ENCODE peak calls at places on chromosomes 16 and 17, in eight cellular contexts. Q is RWPE2, F is GM23248, I is Panc1, R is A549, N is cardiac muscle cell, T is fibroblast of lung, D is NT2/D1. Y is an unnamed sample.

GRCh38 chr16:30110661-30111060 is 2.7 kb downstream of the GDPD3 start:
- DNase-seq in Q (no peak), F (no peak), I (no peak), R (no peak), N (no peak), T (peak; percentile 26), D (peak; percentile 44), Y (no peak)

GRCh38 chr17:57071991-57072944 is 12.8 kb upstream of the AKAP1 start:
- DNase-seq in Q (no peak), F (no peak), I (no peak), R (no peak), N (no peak), T (no peak), D (no peak), Y (no peak)

GRCh38 chr17:67484261-67484660 is 107.2 kb downstream of the PITPNC1 start:
- DNase-seq in Q (no peak), F (no peak), I (no peak), R (no peak), N (no peak), T (no peak), D (no peak), Y (no peak)

GRCh38 chr17:52470553-52470952 is 312.0 kb upstream of the CA10 start:
- DNase-seq in Q (no peak), F (no peak), I (no peak), R (no peak), N (no peak), T (no peak), D (no peak), Y (no peak)

GRCh38 chr17:75634376-75634740 is 1.1 kb downstream of the SMIM5 start:
- DNase-seq in Q (no peak), F (no peak), I (no peak), R (no peak), N (no peak), T (no peak), D (no peak), Y (no peak)

GRCh38 chr17:5912927-5913565 is 157.1 kb upstream of the WSCD1 start:
- DNase-seq in Q (no peak), F (no peak), I (no peak), R (no peak), N (no peak), T (no peak), D (no peak), Y (no peak)

GRCh38 chr16:65833171-65833871 is 533.2 kb upstream of the CDH5 start:
- DNase-seq in Q (no peak), F (peak; percentile 90), I (no peak), R (no peak), N (no peak), T (peak; percentile 64), D (no peak), Y (peak; percentile 79)

GRCh38 chr17:21278304-21279197 is 6.0 kb upstream of the MAP2K3 start:
- DNase-seq in Q (no peak), F (peak; percentile 68), I (no peak), R (no peak), N (no peak), T (no peak), D (no peak), Y (no peak)

GRCh38 chr16:1398826-1399581 is 15.5 kb downstream of the UNKL start:
- DNase-seq in Q (peak; percentile 63), F (no peak), I (no peak), R (no peak), N (no peak), T (no peak), D (no peak), Y (no peak)

GRCh38 chr16:19179890-19180490 is 11.9 kb downstream of the SYT17 start:
- DNase-seq in Q (no peak), F (peak; percentile 67), I (peak; percentile 39), R (peak; percentile 76), N (peak; percentile 54), T (peak; percentile 44), D (peak; percentile 48), Y (no peak)

GRCh38 chr17:68182016-68182315 is 65.9 kb upstream of the AMZ2 start:
- DNase-seq in Q (no peak), F (no peak), I (no peak), R (no peak), N (no peak), T (no peak), D (no peak), Y (no peak)

GRCh38 chr16:57245472-57246113 is 534 bp downstream of the ARL2BP start:
- DNase-seq in Q (peak; percentile 72), F (peak; percentile 55), I (no peak), R (peak; percentile 49), N (peak; percentile 28), T (peak; percentile 8), D (no peak), Y (no peak)

GRCh38 chr16:282944-283744 is at the start of gene PDIA2:
- DNase-seq in Q (no peak), F (no peak), I (no peak), R (no peak), N (no peak), T (no peak), D (no peak), Y (no peak)

GRCh38 chr16:55329791-55330190 is 5.8 kb downstream of the IRX6 start:
- DNase-seq in Q (no peak), F (no peak), I (no peak), R (no peak), N (no peak), T (no peak), D (no peak), Y (no peak)

GRCh38 chr16:48487287-48487686 is 102.1 kb upstream of the SIAH1 start:
- DNase-seq in Q (no peak), F (peak; percentile 25), I (no peak), R (no peak), N (no peak), T (no peak), D (no peak), Y (no peak)

GRCh38 chr16:52238710-52239109 is 308.2 kb downstream of the TOX3 start:
- DNase-seq in Q (no peak), F (no peak), I (no peak), R (no peak), N (no peak), T (no peak), D (no peak), Y (no peak)

GRCh38 chr17:32722733-32723132 is 154.2 kb downstream of the MYO1D start:
- DNase-seq in Q (no peak), F (no peak), I (no peak), R (no peak), N (no peak), T (no peak), D (no peak), Y (no peak)

GRCh38 chr16:30472328-30472942 is at the start of gene ITGAL:
- DNase-seq in Q (no peak), F (no peak), I (no peak), R (no peak), N (no peak), T (no peak), D (no peak), Y (no peak)

GRCh38 chr17:37239690-37240344 is 136.0 kb upstream of the C17orf78 start:
- DNase-seq in Q (no peak), F (peak; percentile 52), I (no peak), R (peak; percentile 38), N (no peak), T (peak; percentile 57), D (no peak), Y (peak; percentile 29)

GRCh38 chr17:8941520-8941919 is 24.0 kb downstream of the PIK3R5 start:
- DNase-seq in Q (no peak), F (no peak), I (no peak), R (no peak), N (no peak), T (no peak), D (no peak), Y (no peak)

GRCh38 chr16:3498988-3499387 is 1.8 kb upstream of the CLUAP1 start:
- DNase-seq in Q (no peak), F (no peak), I (no peak), R (no peak), N (no peak), T (no peak), D (no peak), Y (no peak)

GRCh38 chr17:14334261-14334860 is 33.5 kb downstream of the HS3ST3B1 start:
- DNase-seq in Q (no peak), F (peak; percentile 35), I (no peak), R (no peak), N (no peak), T (no peak), D (no peak), Y (no peak)
- H3K4me1 ChIP-seq in Q (no peaks in the 10 kb centered on the region), F (peaks cover 12% of the 10 kb centered on the region), I (no peaks in the 10 kb centered on the region), R (no peaks in the 10 kb centered on the region), N (peaks cover 13% of the 10 kb centered on the region), T (no peaks in the 10 kb centered on the region), D (no peaks in the 10 kb centered on the region), Y (peaks cover 5% of the 10 kb centered on the region)

DNA sequence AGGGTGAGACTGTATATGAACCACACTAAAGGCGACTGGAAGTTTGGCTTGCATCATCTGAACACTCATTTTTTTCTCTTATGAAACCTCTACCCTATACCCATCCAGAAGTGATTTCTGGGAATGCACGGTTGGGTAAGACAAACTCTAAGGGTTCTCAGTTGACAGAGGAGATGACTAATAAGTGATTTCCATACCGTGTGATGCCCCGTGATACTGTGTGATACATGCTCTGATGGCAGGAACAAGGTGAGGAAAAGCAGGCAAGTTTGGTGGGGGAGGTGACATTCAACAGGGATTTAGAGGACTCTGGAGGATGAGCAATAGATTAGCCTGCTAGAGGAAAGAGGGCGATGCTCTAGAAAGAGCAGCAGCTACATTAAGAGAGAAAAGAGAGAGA is 156.4 kb upstream of the CCL2 start:
- DNase-seq in Q (no peak), F (peak; percentile 18), I (peak; percentile 24), R (no peak), N (no peak), T (no peak), D (no peak), Y (no peak)
- H3K4me1 ChIP-seq in Q (no peaks in the 10 kb centered on the region), F (no peaks in the 10 kb centered on the region), I (no peaks in the 10 kb centered on the region), R (no peaks in the 10 kb centered on the region), N (no peaks in the 10 kb centered on the region), T (no peaks in the 10 kb centered on the region), D (no peaks in the 10 kb centered on the region), Y (no peaks in the 10 kb centered on the region)

GRCh38 chr17:28748852-28749515 is 5.2 kb downstream of the TRAF4 start:
- DNase-seq in Q (no peak), F (no peak), I (no peak), R (no peak), N (no peak), T (no peak), D (no peak), Y (no peak)

GRCh38 chr17:28746611-28747045 is 2.8 kb downstream of the TRAF4 start:
- DNase-seq in Q (no peak), F (no peak), I (no peak), R (no peak), N (no peak), T (no peak), D (no peak), Y (no peak)

GRCh38 chr17:28747801-28748750 is 4.3 kb downstream of the TRAF4 start:
- DNase-seq in Q (no peak), F (no peak), I (no peak), R (no peak), N (no peak), T (no peak), D (no peak), Y (no peak)

GRCh38 chr17:28745777-28746473 is 2.1 kb downstream of the TRAF4 start:
- DNase-seq in Q (peak; percentile 95), F (peak; percentile 74), I (no peak), R (no peak), N (no peak), T (no peak), D (no peak), Y (no peak)

GRCh38 chr17:28747046-28747691 is 3.4 kb downstream of the TRAF4 start:
- DNase-seq in Q (no peak), F (no peak), I (no peak), R (no peak), N (no peak), T (no peak), D (no peak), Y (no peak)
- H3K4me1 ChIP-seq in Q (peaks cover 24% of the 10 kb centered on the region), F (peaks cover 21% of the 10 kb centered on the region), I (peaks cover 60% of the 10 kb centered on the region), R (peaks cover 59% of the 10 kb centered on the region), N (peaks cover 15% of the 10 kb centered on the region), T (peaks cover 9% of the 10 kb centered on the region), D (peaks cover 17% of the 10 kb centered on the region), Y (peaks cover 35% of the 10 kb centered on the region)

GRCh38 chr16:70741779-70742125 is 55.9 kb upstream of the MTSS2 start:
- DNase-seq in Q (no peak), F (no peak), I (no peak), R (no peak), N (no peak), T (no peak), D (no peak), Y (no peak)
- H3K4me1 ChIP-seq in Q (peaks cover 15% of the 10 kb centered on the region), F (peaks cover 46% of the 10 kb centered on the region), I (peaks cover 13% of the 10 kb centered on the region), R (peaks cover 36% of the 10 kb centered on the region), N (peaks cover 24% of the 10 kb centered on the region), T (peaks cover 49% of the 10 kb centered on the region), D (peaks cover 22% of the 10 kb centered on the region), Y (peaks cover 46% of the 10 kb centered on the region)

Y was measured in astrocyte.